ENCODE peak calls at places on chromosomes 7 and 10, in four cellular contexts. I is kidney; E is GM13976; M is CD8-positive, alpha-beta T cell. W is an unnamed sample.

GRCh38 chr10:92419740-92420553 is 129.0 kb downstream of the MARCHF5 start:
- DNase-seq in E (no peak), I (peak), M (no peak), W (no peak)

GRCh38 chr10:124738441-124738840 is 5.7 kb downstream of the FAM53B start:
- DNase-seq in I (peak), M (no peak), E (no peak), W (no peak)

GRCh38 chr7:74401137-74401859 is 52.4 kb upstream of the GTF2IRD1 start:
- DNase-seq in I (peak), E (peak), M (peak), W (peak)

GRCh38 chr10:101828734-101829551 is 10.7 kb upstream of the OGA start:
- DNase-seq in E (no peak), M (no peak), I (peak), W (no peak)

GRCh38 chr7:108308276-108308675 is 148.0 kb downstream of the NRCAM start:
- DNase-seq in E (no peak), I (no peak), M (no peak), W (no peak)

GRCh38 chr7:129271500-129272355 is 46.9 kb downstream of the AHCYL2 start:
- DNase-seq in M (peak), I (no peak), E (peak), W (peak)

GRCh38 chr10:129838794-129839193 is 125.3 kb downstream of the EBF3 start:
- DNase-seq in E (no peak), I (no peak), M (no peak), W (no peak)

GRCh38 chr10:130171196-130171595 is 35.0 kb downstream of the GLRX3 start:
- DNase-seq in M (no peak), E (no peak), I (no peak), W (no peak)

GRCh38 chr7:121006731-121007315 is 18.3 kb downstream of the CPED1 start:
- DNase-seq in E (no peak), M (no peak), I (no peak), W (no peak)

GRCh38 chr10:113680172-113681111 is 730 bp downstream of the CASP7 start:
- DNase-seq in I (peak), E (peak), M (peak), W (peak)

GRCh38 chr7:29754874-29755490 is 51.3 kb upstream of the WIPF3 start:
- DNase-seq in I (no peak), E (no peak), M (no peak), W (no peak)

GRCh38 chr10:14063531-14064317 is 267.0 kb downstream of the FRMD4A start:
- DNase-seq in E (no peak), I (peak), M (no peak), W (no peak)

GRCh38 chr7:79176859-79177477 is 276.5 kb downstream of the MAGI2 start:
- DNase-seq in M (no peak), I (no peak), E (no peak), W (no peak)

GRCh38 chr7:74294191-74294998 is 5.2 kb downstream of the CLIP2 start:
- DNase-seq in E (no peak), M (no peak), I (no peak), W (no peak)

GRCh38 chr7:12322287-12322902 is 81.3 kb downstream of the VWDE start:
- DNase-seq in M (no peak), I (no peak), E (no peak), W (peak)

GRCh38 chr7:148628011-148628410 is 37.4 kb downstream of the C7orf33 start:
- DNase-seq in I (no peak), M (no peak), E (no peak), W (no peak)

GRCh38 chr7:76397409-76398183 is 11.9 kb downstream of the SSC4D start:
- DNase-seq in I (peak), E (peak), M (peak), W (peak)

GRCh38 chr10:43105119-43105792 is 28.4 kb downstream of the RET start:
- DNase-seq in M (peak), E (peak), I (peak), W (peak)

GRCh38 chr10:5906651-5907050 is 16.6 kb downstream of the FBH1 start:
- DNase-seq in M (no peak), E (no peak), I (no peak), W (no peak)

GRCh38 chr7:22094413-22095304 is 149.0 kb upstream of the CDCA7L start:
- DNase-seq in E (no peak), I (no peak), M (no peak), W (no peak)

GRCh38 chr7:88262562-88262961 is 42.7 kb upstream of the SRI start:
- DNase-seq in E (no peak), I (no peak), M (no peak), W (no peak)

GRCh38 chr7:130669051-130669700 is 628 bp upstream of the COPG2 start:
- DNase-seq in I (no peak), E (no peak), M (no peak), W (no peak)

GRCh38 chr10:4398602-4399001 is 427.4 kb upstream of the AKR1E2 start:
- DNase-seq in I (no peak), M (no peak), E (no peak), W (no peak)

GRCh38 chr7:77467453-77467852 is 51.3 kb upstream of the GSAP start:
- DNase-seq in E (no peak), M (no peak), I (peak), W (no peak)

GRCh38 chr7:128104109-128104742 is 73.0 kb upstream of the LRRC4 start:
- DNase-seq in E (peak), M (no peak), I (no peak), W (peak)

GRCh38 chr7:86911703-86912102 is 147.8 kb downstream of the ELAPOR2 start:
- DNase-seq in I (no peak), E (no peak), M (no peak), W (no peak)

GRCh38 chr7:95376632-95377380 is 19.4 kb downstream of the PON3 start:
- DNase-seq in M (no peak), E (no peak), I (peak), W (no peak)

GRCh38 chr7:28955723-28956607 is 2.2 kb downstream of the TRIL start:
- DNase-seq in E (peak), M (no peak), I (peak), W (peak)

GRCh38 chr10:31961264-31961663 is 32.6 kb upstream of the ARHGAP12 start:
- DNase-seq in I (no peak), M (no peak), E (no peak), W (no peak)

GRCh38 chr10:66886848-66887247 is 39.0 kb upstream of the LRRTM3 start:
- DNase-seq in E (no peak), M (no peak), I (no peak), W (no peak)

GRCh38 chr10:34859170-34859569 is 44.1 kb upstream of the PARD3 start:
- DNase-seq in M (no peak), I (no peak), E (no peak), W (no peak)

GRCh38 chr10:27540672-27541071 is 36.6 kb downstream of the RAB18 start:
- DNase-seq in E (no peak), I (no peak), M (no peak), W (no peak)

GRCh38 chr10:58064714-58065528 is 202.8 kb downstream of the IPMK start:
- DNase-seq in I (no peak), M (no peak), E (peak), W (peak)

GRCh38 chr7:111919690-111920179 is 286.5 kb downstream of the DOCK4 start:
- DNase-seq in I (no peak), M (no peak), E (no peak), W (no peak)

GRCh38 chr7:10300557-10300956 is 673.1 kb upstream of the PHF14 start:
- DNase-seq in I (no peak), M (no peak), E (no peak), W (no peak)

GRCh38 chr7:50854247-50854646 is 71.6 kb upstream of the GRB10 start:
- DNase-seq in M (no peak), E (no peak), I (no peak), W (no peak)

GRCh38 chr7:138729444-138729843 is 28.3 kb upstream of the SVOPL start:
- DNase-seq in E (no peak), M (no peak), I (peak), W (no peak)

GRCh38 chr7:40996330-40996729 is 706.6 kb downstream of the INHBA start:
- DNase-seq in E (no peak), I (no peak), M (no peak), W (no peak)

DNA sequence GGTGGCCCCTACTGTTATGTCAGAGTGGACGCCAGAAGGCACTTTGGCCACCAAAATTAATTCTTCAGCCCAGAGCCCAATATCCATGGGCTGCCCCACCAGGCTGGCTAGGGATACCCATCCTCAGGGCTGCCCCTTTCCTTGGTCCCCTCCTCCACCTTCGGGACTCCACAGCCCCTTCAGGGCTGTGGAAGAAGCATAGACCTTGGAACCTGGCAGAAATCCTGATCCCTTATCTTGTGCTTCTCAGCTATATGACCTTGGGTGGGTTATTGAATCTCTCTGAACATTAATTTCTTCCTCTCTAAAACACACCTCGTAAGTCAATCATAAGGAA is 499 bp upstream of the TMUB1 start:
- DNase-seq in E (no peak), M (no peak), I (no peak), W (no peak)
- TF ChIP-seq CTCF in E (no peak), M (no peak), I (no peak), W (no peak)

GRCh38 chr7:158524749-158525635 is 62.6 kb downstream of the PTPRN2 start:
- DNase-seq in E (no peak), M (no peak), I (peak), W (no peak)

GRCh38 chr7:158527495-158527894 is 60.1 kb downstream of the PTPRN2 start:
- DNase-seq in M (no peak), E (no peak), I (peak), W (no peak)

GRCh38 chr7:158526531-158526930 is 61.1 kb downstream of the PTPRN2 start:
- DNase-seq in M (no peak), E (no peak), I (peak), W (no peak)

GRCh38 chr7:158527038-158527437 is 60.6 kb downstream of the PTPRN2 start:
- DNase-seq in M (no peak), I (peak), E (no peak), W (no peak)

DNA sequence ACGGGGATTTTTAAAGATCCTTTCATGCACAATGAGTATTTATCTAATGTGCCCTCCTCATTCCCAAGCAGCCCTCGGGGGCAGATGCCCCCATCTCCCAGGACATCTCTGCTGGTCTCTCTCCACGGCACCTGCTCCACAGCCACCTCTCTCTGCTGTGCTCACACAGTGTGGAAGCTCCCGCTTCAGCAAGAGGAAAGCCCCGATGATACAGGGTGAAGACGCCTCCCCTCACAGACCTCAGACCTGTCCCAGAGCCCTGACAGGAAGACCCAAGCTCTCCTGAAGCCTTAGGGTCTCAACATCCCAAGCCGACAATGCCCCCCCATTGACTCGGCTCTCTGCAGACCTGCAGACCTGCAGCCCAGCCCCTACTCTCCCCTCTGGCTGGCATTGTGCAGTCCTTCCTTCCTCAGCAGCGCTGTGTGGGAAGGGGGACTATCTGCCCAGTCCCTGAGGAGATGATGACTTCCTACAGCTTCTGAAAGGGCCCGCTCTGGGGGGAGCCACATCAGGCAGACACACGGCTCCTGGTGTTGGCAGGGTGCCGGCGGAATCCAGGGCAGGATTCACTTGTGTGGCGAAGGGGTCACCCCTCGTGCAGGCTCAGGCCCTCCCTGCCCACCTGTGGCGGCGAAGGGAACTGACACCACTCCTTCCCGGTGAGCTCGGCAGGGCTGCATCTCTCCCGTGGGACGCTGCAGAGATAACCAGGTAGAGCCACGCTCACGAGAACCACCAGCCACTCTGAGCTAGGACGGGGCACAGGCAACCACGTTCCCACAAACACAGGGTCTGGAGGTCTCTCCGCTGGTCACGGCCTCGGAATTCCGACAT is 61.8 kb downstream of the PTPRN2 start:
- DNase-seq in I (peak), E (no peak), M (no peak), W (no peak)
- TF ChIP-seq CTCF in I (no peak), E (no peak), M (no peak), W (no peak)

DNA sequence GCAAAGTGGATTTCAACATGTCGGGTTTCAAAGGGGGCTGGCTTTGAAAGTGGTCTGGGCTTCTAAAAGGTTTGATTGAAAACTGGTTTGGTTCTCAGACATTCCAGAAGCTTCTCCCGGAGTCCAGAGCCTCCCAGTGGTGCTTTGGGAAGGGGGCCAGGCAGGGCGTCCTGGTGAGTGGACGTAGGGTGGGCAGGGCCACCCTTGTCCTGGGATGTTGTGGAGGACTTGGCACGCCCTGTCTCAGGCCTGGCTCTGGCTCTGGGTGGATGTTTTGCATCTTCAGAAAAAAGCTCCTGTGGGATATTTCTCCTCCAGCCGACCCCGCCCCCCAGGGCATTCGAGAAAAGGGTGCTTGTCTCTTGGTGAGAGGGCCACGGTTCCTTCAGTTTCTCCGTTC is 31.2 kb downstream of the GRIFIN start:
- DNase-seq in M (no peak), I (no peak), E (no peak), W (no peak)
- TF ChIP-seq CTCF in M (no peak), I (no peak), E (no peak), W (no peak)

GRCh38 chr7:4849390-4849789 is 12.4 kb downstream of the PAPOLB start:
- DNase-seq in E (peak), I (no peak), M (no peak), W (peak)
- TF ChIP-seq CTCF in E (peak), I (no peak), M (peak), W (peak)

GRCh38 chr10:52752801-52753437 is 19.7 kb downstream of the MBL2 start:
- DNase-seq in I (no peak), E (no peak), M (no peak), W (no peak)

GRCh38 chr10:52751337-52751736 is 21.2 kb downstream of the MBL2 start:
- DNase-seq in M (no peak), I (no peak), E (no peak), W (no peak)

GRCh38 chr10:52747680-52748079 is 24.9 kb downstream of the MBL2 start:
- DNase-seq in I (no peak), E (no peak), M (no peak), W (no peak)

GRCh38 chr10:52752261-52752660 is 20.3 kb downstream of the MBL2 start:
- DNase-seq in I (no peak), E (no peak), M (no peak), W (no peak)

GRCh38 chr10:52750629-52751028 is 22.0 kb downstream of the MBL2 start:
- DNase-seq in I (no peak), M (no peak), E (no peak), W (no peak)
- TF ChIP-seq CTCF in I (no peak), M (no peak), E (no peak), W (no peak)

W was measured in GM13977.